ENCODE peak calls at places on chromosomes 13 and 19, in eight cellular contexts. D, J, X, S, M, N, L and T are unnamed samples.

GRCh38 chr13:60260440-60260839 is 96.7 kb upstream of the DIAPH3 start:
- DNase-seq in D (no peak), J (no peak), X (no peak), S (no peak), M (no peak), N (no peak), L (no peak), T (no peak)

GRCh38 chr13:93882086-93882651 is 597.3 kb downstream of the DCT start:
- DNase-seq in D (no peak), J (no peak), X (no peak), S (no peak), M (no peak), N (no peak), L (no peak), T (no peak)

GRCh38 chr19:38250821-38251563 is 5.2 kb downstream of the PPP1R14A start:
- DNase-seq in D (peak), J (no peak), X (peak), S (no peak), M (peak), N (no peak), L (no peak), T (no peak)

GRCh38 chr19:47756627-47756929 is 11.2 kb downstream of the NOP53 start:
- DNase-seq in D (no peak), J (no peak), X (no peak), S (no peak), M (no peak), N (no peak), L (no peak), T (no peak)

GRCh38 chr13:103430368-103430767 is 364.2 kb upstream of the SLC10A2 start:
- DNase-seq in D (no peak), J (no peak), X (no peak), S (no peak), M (no peak), N (no peak), L (no peak), T (no peak)

GRCh38 chr19:55433292-55433691 is 9.8 kb downstream of the SHISA7 start:
- DNase-seq in D (no peak), J (no peak), X (no peak), S (no peak), M (no peak), N (no peak), L (no peak), T (no peak)

GRCh38 chr13:22517544-22517943 is 663.2 kb upstream of the SGCG start:
- DNase-seq in D (no peak), J (no peak), X (peak), S (no peak), M (no peak), N (no peak), L (no peak), T (no peak)

GRCh38 chr19:19900124-19900523 is 622 bp upstream of the ZNF93 start:
- DNase-seq in D (no peak), J (peak), X (peak), S (no peak), M (no peak), N (no peak), L (no peak), T (peak)

GRCh38 chr13:109918179-109918651 is 131.8 kb upstream of the IRS2 start:
- DNase-seq in D (no peak), J (no peak), X (peak), S (no peak), M (no peak), N (no peak), L (no peak), T (no peak)

GRCh38 chr19:54388001-54388802 is 23.5 kb upstream of the LAIR1 start:
- DNase-seq in D (peak), J (peak), X (no peak), S (no peak), M (no peak), N (no peak), L (no peak), T (peak)

GRCh38 chr13:99845136-99845874 is 126.3 kb downstream of the ZIC5 start:
- DNase-seq in D (no peak), J (no peak), X (no peak), S (no peak), M (no peak), N (no peak), L (no peak), T (no peak)

GRCh38 chr19:3343619-3344502 is 22.5 kb upstream of the NFIC start:
- DNase-seq in D (no peak), J (no peak), X (no peak), S (peak), M (peak), N (no peak), L (no peak), T (peak)

GRCh38 chr19:46529622-46530451 is 34.2 kb upstream of the PNMA8B start:
- DNase-seq in D (peak), J (peak), X (peak), S (peak), M (peak), N (peak), L (peak), T (peak)

GRCh38 chr19:31539386-31539785 is 190.2 kb upstream of the TSHZ3 start:
- DNase-seq in D (no peak), J (no peak), X (no peak), S (no peak), M (no peak), N (no peak), L (no peak), T (no peak)

GRCh38 chr19:21586341-21587116 is 81.1 kb downstream of the ZNF429 start:
- DNase-seq in D (peak), J (no peak), X (peak), S (peak), M (peak), N (no peak), L (no peak), T (no peak)

GRCh38 chr19:38417544-38418506 is 8.2 kb downstream of the RASGRP4 start:
- DNase-seq in D (peak), J (peak), X (peak), S (no peak), M (peak), N (no peak), L (peak), T (peak)

GRCh38 chr13:31201341-31202024 is 1.7 kb downstream of the B3GLCT start:
- DNase-seq in D (no peak), J (no peak), X (no peak), S (peak), M (no peak), N (no peak), L (no peak), T (no peak)

GRCh38 chr13:28707629-28708427 is 10.9 kb downstream of the SLC46A3 start:
- DNase-seq in D (no peak), J (no peak), X (peak), S (no peak), M (no peak), N (no peak), L (no peak), T (no peak)

GRCh38 chr19:12847159-12848139 is 9.1 kb downstream of the MAST1 start:
- DNase-seq in D (peak), J (peak), X (peak), S (peak), M (peak), N (peak), L (peak), T (peak)

GRCh38 chr13:108346376-108346775 is 76.9 kb downstream of the TNFSF13B start:
- DNase-seq in D (no peak), J (peak), X (peak), S (no peak), M (no peak), N (no peak), L (no peak), T (peak)

GRCh38 chr19:10508707-10509106 is 5.6 kb upstream of the KEAP1 start:
- DNase-seq in D (no peak), J (no peak), X (no peak), S (no peak), M (no peak), N (no peak), L (no peak), T (no peak)

GRCh38 chr13:36313047-36313969 is 15.7 kb upstream of the CCDC169 start:
- DNase-seq in D (no peak), J (no peak), X (no peak), S (no peak), M (no peak), N (no peak), L (no peak), T (no peak)

GRCh38 chr19:2035590-2035991 is 15.5 kb downstream of the MKNK2 start:
- DNase-seq in D (no peak), J (no peak), X (no peak), S (no peak), M (no peak), N (no peak), L (no peak), T (no peak)